ENCODE peak calls at places on chromosomes 6 and 20, in eight cellular contexts. C is CD4-positive, alpha-beta T cell; L is NCI-H748 treated with DMSO at 0.1 percent for 48 hours; M is stimulated activated CD4-positive, alpha-beta T cell treated with anti-CD3 and anti-CD28 coated beads, Interleukin-1b, Interleukin-23, amount 100 ng/mL, for 4 hours; S is left ventricle myocardium inferior; E is NCI-H2171; I is activated CD8-positive, alpha-beta memory T cell treated with anti-CD3 and anti-CD28 coated beads, Interleukin-2, amount 50 U/mL, for 4 hours; R is activated T-helper 1 cell treated with anti-CD3 and anti-CD28 coated beads, Interleukin-2, amount 50 U/mL, for 16 hours. Z is an unnamed sample.

GRCh38 chr20:2984956-2985661 is 58.3 kb upstream of the GNRH2 start:
- DNase-seq in R (no peak), E (no peak), M (peak; percentile 6), S (no peak), L (no peak), C (no peak), I (no peak), Z (no peak)

GRCh38 chr6:104218132-104218531 is 641.6 kb downstream of the HACE1 start:
- DNase-seq in L (no peak), R (no peak), E (no peak), M (no peak), S (no peak), C (no peak), I (no peak), Z (no peak)

GRCh38 chr20:59993736-59994484 is 35.7 kb downstream of the CDH26 start:
- DNase-seq in R (no peak), I (no peak), L (no peak), E (no peak), M (no peak), S (no peak), C (no peak), Z (no peak)

GRCh38 chr6:16999486-17000436 is 102.1 kb upstream of the STMND1 start:
- DNase-seq in R (no peak), M (no peak), E (no peak), S (no peak), L (no peak), I (no peak), C (no peak), Z (no peak)

GRCh38 chr6:138482816-138483215 is 16.5 kb downstream of the NHSL1 start:
- DNase-seq in M (no peak), C (no peak), E (no peak), I (no peak), R (no peak), L (no peak), S (no peak), Z (no peak)

GRCh38 chr20:59743767-59744485 is 139.6 kb downstream of the PHACTR3 start:
- DNase-seq in E (peak; percentile 53), L (no peak), I (no peak), C (no peak), S (no peak), M (no peak), R (no peak), Z (no peak)

GRCh38 chr6:16659471-16660156 is 101.6 kb downstream of the ATXN1 start:
- DNase-seq in C (no peak), S (no peak), R (no peak), M (no peak), L (no peak), E (no peak), I (no peak), Z (no peak)

GRCh38 chr20:44460795-44461141 is 14.9 kb upstream of the TTPAL start:
- DNase-seq in R (no peak), S (no peak), M (no peak), E (no peak), I (no peak), L (peak; percentile 23), C (no peak), Z (no peak)

GRCh38 chr20:10347066-10347465 is 87.0 kb downstream of the MKKS start:
- DNase-seq in M (no peak), C (no peak), S (no peak), I (no peak), E (no peak), L (no peak), R (no peak), Z (no peak)

GRCh38 chr20:50580016-50580747 is 70.0 kb downstream of the PTPN1 start:
- DNase-seq in L (no peak), S (peak; percentile 67), E (no peak), R (no peak), C (peak; percentile 29), I (peak; percentile 55), M (peak; percentile 47), Z (peak; percentile 77)

GRCh38 chr20:35363190-35363589 is 48.6 kb downstream of the UQCC1 start:
- DNase-seq in C (no peak), L (no peak), S (no peak), M (no peak), R (no peak), I (no peak), E (no peak), Z (no peak)

GRCh38 chr6:7594579-7595125 is 4.7 kb downstream of the SNRNP48 start:
- DNase-seq in C (no peak), S (no peak), I (no peak), E (no peak), L (no peak), R (no peak), M (no peak), Z (no peak)

GRCh38 chr6:104625536-104625935 is 234.2 kb downstream of the HACE1 start:
- DNase-seq in E (no peak), M (no peak), S (no peak), I (no peak), R (no peak), C (no peak), L (no peak), Z (no peak)

GRCh38 chr20:57513199-57513598 is 11.7 kb downstream of the CTCFL start:
- DNase-seq in C (no peak), I (no peak), M (no peak), L (no peak), S (no peak), R (no peak), E (no peak), Z (no peak)

Z was measured in gastrocnemius medialis.